ENCODE peak calls at places on chromosomes 12 and 14, in four cellular contexts. E is heart left ventricle, B is H1, M is IMR-90. N is an unnamed sample. For H3K4me1, the result is how much of the 10 kb centered on the place peaks cover.

GRCh38 chr14:69270097-69270496 is 10.1 kb downstream of the GALNT16 start:
- DNase-seq in M (no peak), E (no peak), B (no peak), N (no peak)

GRCh38 chr14:60753264-60754126 is 18.9 kb downstream of the MNAT1 start:
- DNase-seq in E (no peak), B (no peak), M (peak), N (no peak)

GRCh38 chr14:85416771-85417170 is 113.2 kb upstream of the FLRT2 start:
- DNase-seq in B (no peak), E (no peak), M (peak), N (peak)

GRCh38 chr14:102510616-102511520 is 1.3 kb upstream of the ANKRD9 start:
- DNase-seq in M (no peak), B (peak), E (no peak), N (no peak)

GRCh38 chr12:104570174-104570907 is 113.6 kb downstream of the CHST11 start:
- DNase-seq in M (no peak), B (no peak), E (no peak), N (no peak)

GRCh38 chr12:1810201-1810930 is 10.0 kb upstream of the LRTM2 start:
- DNase-seq in B (no peak), M (peak), E (peak), N (no peak)

GRCh38 chr14:59576332-59577294 is at the start of gene CCDC175:
- DNase-seq in B (peak), M (peak), E (peak), N (peak)

GRCh38 chr14:66045572-66046021 is 440.6 kb upstream of the CCDC196 start:
- DNase-seq in M (no peak), E (peak), B (no peak), N (no peak)

GRCh38 chr12:93911436-93911835 is 234.3 kb downstream of the CRADD start:
- DNase-seq in M (peak), E (no peak), B (no peak), N (no peak)

GRCh38 chr12:57474862-57475261 is 4.8 kb downstream of the ARHGAP9 start:
- DNase-seq in E (no peak), B (no peak), M (no peak), N (no peak)

GRCh38 chr12:88993655-88994054 is 358.6 kb downstream of the DUSP6 start:
- DNase-seq in B (no peak), M (peak), E (no peak), N (peak)

GRCh38 chr14:34629344-34629656 is 648 bp downstream of the SNX6 start:
- DNase-seq in E (no peak), B (no peak), M (no peak), N (no peak)

GRCh38 chr14:37202812-37203211 is 5.1 kb downstream of the MIPOL1 start:
- DNase-seq in M (no peak), B (no peak), E (no peak), N (no peak)

GRCh38 chr14:50000215-50001145 is 107.6 kb downstream of the ARF6 start:
- DNase-seq in B (peak), M (peak), E (peak), N (no peak)

GRCh38 chr12:70603044-70603443 is 34.2 kb downstream of the PTPRB start:
- DNase-seq in B (no peak), M (peak), E (no peak), N (no peak)

GRCh38 chr12:93440043-93440835 is 1.5 kb downstream of the UBE2N start:
- DNase-seq in B (no peak), M (peak), E (no peak), N (no peak)

GRCh38 chr12:56038022-56038665 is 3.6 kb upstream of the RPS26 start:
- DNase-seq in E (no peak), B (no peak), M (no peak), N (no peak)

GRCh38 chr12:11794311-11794710 is 144.8 kb downstream of the ETV6 start:
- DNase-seq in M (no peak), B (no peak), E (no peak), N (no peak)

GRCh38 chr12:117671734-117672133 is 297.1 kb downstream of the KSR2 start:
- DNase-seq in E (no peak), B (peak), M (no peak), N (no peak)

GRCh38 chr14:83133986-83134664 is 1600.5 kb upstream of the SEL1L start:
- DNase-seq in E (no peak), M (no peak), B (no peak), N (no peak)
- H3K4me1 ChIP-seq in E (under half), M (under half), B (under half), N (under half)

GRCh38 chr12:17352164-17352563 is 737.8 kb downstream of the RERGL start:
- DNase-seq in B (no peak), E (no peak), M (no peak), N (no peak)

GRCh38 chr12:17358850-17359249 is 731.1 kb downstream of the RERGL start:
- DNase-seq in M (no peak), B (no peak), E (no peak), N (no peak)

GRCh38 chr12:17361224-17361623 is 728.8 kb downstream of the RERGL start:
- DNase-seq in B (no peak), M (no peak), E (no peak), N (no peak)

DNA sequence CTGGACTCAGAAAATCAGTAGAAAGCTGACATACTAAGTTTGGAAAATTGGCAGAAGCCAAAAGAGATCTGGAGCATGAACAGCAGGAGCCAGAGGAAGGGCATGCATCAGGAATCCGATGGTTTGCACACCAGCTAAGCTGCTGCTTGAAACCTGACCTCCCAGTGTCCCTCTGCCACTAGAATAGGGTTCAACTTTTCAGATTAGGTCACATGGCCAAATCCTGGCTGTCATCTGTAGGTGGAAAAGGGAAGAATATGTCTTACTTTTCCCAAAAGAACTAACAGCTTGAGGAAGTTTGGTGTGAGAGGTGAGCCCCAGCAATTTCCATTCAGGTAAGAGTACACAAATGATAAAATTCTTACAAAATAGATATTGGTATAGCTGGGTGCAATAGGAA is 732.6 kb downstream of the RERGL start:
- DNase-seq in B (no peak), E (no peak), M (no peak), N (no peak)
- H3K27ac ChIP-seq in B (no peak), E (no peak), M (no peak), N (no peak)

GRCh38 chr12:115468087-115468510 is 784.1 kb upstream of the TBX3 start:
- DNase-seq in B (no peak), M (peak), E (no peak), N (no peak)
- TF ChIP-seq CTCF in B (peak), M (no peak), E (peak), N (no peak)

GRCh38 chr14:99990268-99991170 is 74.7 kb upstream of the EVL start:
- DNase-seq in M (peak), E (no peak), B (no peak), N (no peak)

GRCh38 chr14:99989032-99989431 is 76.2 kb upstream of the EVL start:
- DNase-seq in M (no peak), B (no peak), E (no peak), N (no peak)

GRCh38 chr14:99982449-99983250 is 82.6 kb upstream of the EVL start:
- DNase-seq in M (peak), B (no peak), E (no peak), N (peak)

GRCh38 chr14:99983251-99984012 is 81.8 kb upstream of the EVL start:
- DNase-seq in M (no peak), E (no peak), B (no peak), N (no peak)

DNA sequence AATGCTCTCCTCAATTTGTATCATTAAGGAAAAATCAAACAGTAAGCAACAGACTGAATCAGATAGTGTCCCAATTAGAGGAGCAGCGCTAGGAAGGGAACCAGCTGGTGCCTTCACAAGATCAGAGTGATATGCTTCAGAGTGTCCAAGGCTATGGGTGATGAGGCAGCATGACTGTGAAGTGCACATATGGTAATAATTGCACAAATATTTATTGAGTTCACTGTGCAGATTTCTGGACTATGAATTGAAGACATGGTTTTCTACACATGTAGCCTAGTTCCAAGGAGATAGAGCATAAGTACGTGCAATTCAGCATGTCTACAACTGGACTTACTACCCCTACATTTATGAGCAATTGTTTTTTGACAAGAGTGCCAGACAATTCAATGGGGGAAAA is 78.8 kb upstream of the EVL start:
- DNase-seq in E (no peak), B (no peak), M (peak), N (no peak)
- H3K4me1 ChIP-seq in E (under half), B (under half), M (under half), N (under half)

DNA sequence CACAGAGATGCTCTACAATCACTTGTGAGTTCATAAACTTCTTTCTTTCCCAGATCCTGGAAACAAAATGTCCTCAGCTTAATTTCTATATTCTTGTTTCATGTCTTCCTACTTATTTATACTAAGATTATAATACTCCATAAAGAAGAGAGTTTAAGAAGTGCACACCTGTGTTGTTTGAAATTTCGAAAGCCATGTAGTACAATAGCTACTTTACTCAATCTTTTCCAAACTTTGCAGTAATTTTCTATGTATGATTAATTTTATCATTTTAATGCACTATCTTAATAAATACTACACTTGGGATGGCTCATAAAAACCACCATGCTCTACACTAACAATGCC is 300 bp upstream of the TTC5 start:
- DNase-seq in M (no peak), B (no peak), E (no peak), N (no peak)
- H3K27ac ChIP-seq in M (no peak), B (no peak), E (no peak), N (no peak)

GRCh38 chr14:55516776-55517175 is 63.2 kb upstream of the KTN1 start:
- DNase-seq in B (no peak), E (no peak), M (no peak), N (no peak)

GRCh38 chr14:55514819-55515470 is 65.1 kb upstream of the KTN1 start:
- DNase-seq in E (no peak), M (peak), B (no peak), N (peak)

GRCh38 chr14:55523321-55523720 is 56.7 kb upstream of the KTN1 start:
- DNase-seq in E (no peak), M (no peak), B (no peak), N (no peak)

GRCh38 chr14:55518391-55518790 is 61.6 kb upstream of the KTN1 start:
- DNase-seq in E (no peak), B (no peak), M (peak), N (no peak)

DNA sequence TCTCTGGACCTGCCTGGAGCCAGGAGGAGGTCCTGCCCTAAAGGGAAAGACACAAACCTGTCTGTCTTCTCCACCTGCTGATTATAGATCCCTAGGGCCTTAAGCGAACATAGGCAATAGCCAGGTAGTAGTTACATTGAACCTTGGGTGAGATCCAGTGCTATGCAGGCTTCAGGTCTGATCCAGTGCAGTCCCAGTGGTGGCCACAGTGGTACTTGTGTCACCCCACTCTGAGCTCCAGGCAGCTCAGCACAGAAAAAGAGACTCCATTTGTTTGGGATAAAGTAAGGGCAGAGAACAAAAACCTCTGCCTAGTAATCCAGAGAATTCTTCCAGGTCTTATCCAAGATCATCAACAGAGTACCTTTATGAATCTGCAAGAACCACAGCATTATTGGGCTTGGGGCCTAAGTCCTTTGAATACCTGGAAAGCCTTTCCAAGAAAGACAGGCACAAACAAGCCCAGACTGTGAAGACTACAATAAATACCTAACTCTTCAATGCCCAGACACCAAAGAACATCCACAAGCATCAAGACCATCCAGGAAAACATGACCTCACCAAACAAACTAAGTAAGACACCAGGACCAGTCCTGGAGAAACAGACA is 60.4 kb upstream of the KTN1 start:
- DNase-seq in E (no peak), M (no peak), B (no peak), N (no peak)
- TF ChIP-seq CTCF in E (no peak), M (no peak), B (no peak), N (no peak)

GRCh38 chr12:115407723-115408122 is 723.7 kb upstream of the TBX3 start:
- DNase-seq in E (no peak), B (no peak), M (no peak), N (no peak)

GRCh38 chr12:115413626-115414025 is 729.7 kb upstream of the TBX3 start:
- DNase-seq in B (no peak), M (no peak), E (no peak), N (no peak)

GRCh38 chr12:115412821-115413220 is 728.8 kb upstream of the TBX3 start:
- DNase-seq in M (peak), E (no peak), B (no peak), N (no peak)

GRCh38 chr12:115408642-115409041 is 724.7 kb upstream of the TBX3 start:
- DNase-seq in E (no peak), B (no peak), M (no peak), N (no peak)

GRCh38 chr12:115411121-115411520 is 727.1 kb upstream of the TBX3 start:
- DNase-seq in E (no peak), M (no peak), B (no peak), N (no peak)
- H3K4me1 ChIP-seq in E (under half), M (under half), B (under half), N (under half)

GRCh38 chr12:105740337-105740736 is 398.4 kb downstream of the NUAK1 start:
- DNase-seq in B (no peak), E (no peak), M (no peak), N (no peak)

GRCh38 chr12:105736498-105736897 is 402.3 kb downstream of the NUAK1 start:
- DNase-seq in B (no peak), M (no peak), E (no peak), N (no peak)

GRCh38 chr12:105741786-105742566 is 396.8 kb downstream of the NUAK1 start:
- DNase-seq in B (no peak), E (no peak), M (peak), N (no peak)

GRCh38 chr12:105740970-105741725 is 397.6 kb downstream of the NUAK1 start:
- DNase-seq in E (peak), B (no peak), M (peak), N (no peak)

DNA sequence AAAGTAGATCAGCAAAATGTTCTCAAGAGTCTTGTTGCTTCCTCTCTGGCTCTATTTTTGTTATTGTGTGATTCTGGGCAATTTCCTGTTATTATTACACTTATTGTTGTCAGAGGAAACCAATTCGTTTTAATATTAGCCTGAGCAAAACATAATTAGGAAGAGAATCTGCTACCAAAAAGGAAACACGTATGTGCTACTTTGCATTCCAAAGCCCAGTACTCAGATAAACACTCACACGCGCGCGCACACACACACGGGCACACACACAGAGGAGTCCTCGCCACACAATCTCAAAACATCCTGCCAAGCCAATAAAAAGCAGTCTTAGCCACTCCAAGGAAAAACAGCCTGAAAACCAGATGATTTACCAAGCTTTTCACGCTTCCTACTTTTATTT is 400.7 kb downstream of the NUAK1 start:
- DNase-seq in E (peak), M (peak), B (no peak), N (no peak)
- H3K27ac ChIP-seq in E (peak), M (no peak), B (no peak), N (no peak)

N was measured in Panc1.